ENCODE peak calls at places on chromosome 22, in five cellular contexts. A is left ventricle myocardium inferior, I is neural crest cell, G is foreskin fibroblast, W is nephron progenitor cell. T is an unnamed sample.

GRCh38 chr22:31085493-31085824 is 4.3 kb downstream of the SMTN start:
- DNase-seq in A (peak), W (no peak), G (no peak), I (peak), T (no peak)

GRCh38 chr22:28609921-28610320 is 69.7 kb downstream of the TTC28 start:
- DNase-seq in A (no peak), G (no peak), I (no peak), W (no peak), T (no peak)

GRCh38 chr22:49825436-49825835 is 2.2 kb downstream of the BRD1 start:
- DNase-seq in W (no peak), I (no peak), G (peak), A (no peak), T (no peak)

GRCh38 chr22:21591695-21592094 is 24.2 kb downstream of the UBE2L3 start:
- DNase-seq in G (no peak), W (no peak), I (no peak), A (peak), T (no peak)

GRCh38 chr22:36289406-36289870 is 36.5 kb downstream of the APOL1 start:
- DNase-seq in I (no peak), A (no peak), G (no peak), W (no peak), T (no peak)

GRCh38 chr22:31945971-31946680 is 1.8 kb downstream of the YWHAH start:
- DNase-seq in I (no peak), A (no peak), W (no peak), G (no peak), T (no peak)

GRCh38 chr22:36048911-36049677 is 20.5 kb upstream of the RBFOX2 start:
- DNase-seq in A (no peak), G (no peak), W (no peak), I (no peak), T (no peak)

GRCh38 chr22:48961705-48962104 is 866.0 kb downstream of the BRD1 start:
- DNase-seq in I (no peak), A (no peak), G (no peak), W (no peak), T (no peak)

GRCh38 chr22:46581580-46582244 is 38.5 kb upstream of the GRAMD4 start:
- DNase-seq in A (peak), I (no peak), G (no peak), W (no peak), T (no peak)

GRCh38 chr22:50545522-50546325 is at the start of gene KLHDC7B:
- DNase-seq in G (no peak), I (no peak), W (no peak), A (no peak), T (no peak)

GRCh38 chr22:39938509-39938908 is 21.7 kb upstream of the TMA7B start:
- DNase-seq in W (no peak), A (no peak), G (no peak), I (no peak), T (no peak)

GRCh38 chr22:48975252-48975780 is 852.4 kb downstream of the BRD1 start:
- DNase-seq in W (no peak), G (no peak), I (no peak), A (no peak), T (no peak)

GRCh38 chr22:19149047-19149883 is 827 bp downstream of the GSC2 start:
- DNase-seq in I (no peak), W (peak), G (no peak), A (no peak), T (no peak)

GRCh38 chr22:42994917-42995562 is 19.9 kb downstream of the PACSIN2 start:
- DNase-seq in W (no peak), A (no peak), I (no peak), G (peak), T (no peak)

GRCh38 chr22:35995345-35995744 is 33.3 kb downstream of the RBFOX2 start:
- DNase-seq in A (no peak), W (no peak), G (peak), I (no peak), T (no peak)

GRCh38 chr22:43217285-43218030 is 30.5 kb upstream of the TTLL12 start:
- DNase-seq in A (no peak), G (no peak), W (no peak), I (no peak), T (no peak)

GRCh38 chr22:19962246-19962908 is 20.8 kb upstream of the TXNRD2 start:
- DNase-seq in G (peak), W (peak), A (peak), I (peak), T (peak)

GRCh38 chr22:39947488-39948216 is 12.5 kb upstream of the TMA7B start:
- DNase-seq in G (no peak), W (no peak), A (no peak), I (no peak), T (no peak)

GRCh38 chr22:39249081-39249704 is 4.4 kb upstream of the PDGFB start:
- DNase-seq in A (no peak), I (no peak), G (no peak), W (no peak), T (no peak)

GRCh38 chr22:50702821-50703725 is 30.4 kb downstream of the SHANK3 start:
- DNase-seq in G (no peak), I (no peak), A (peak), W (no peak), T (no peak)

GRCh38 chr22:49574861-49575702 is 252.6 kb downstream of the BRD1 start:
- DNase-seq in I (no peak), W (no peak), A (peak), G (no peak), T (no peak)

GRCh38 chr22:26744892-26745808 is 87.8 kb downstream of the MIAT start:
- DNase-seq in A (no peak), G (no peak), I (no peak), W (no peak), T (no peak)

GRCh38 chr22:46582281-46582811 is 37.8 kb upstream of the GRAMD4 start:
- DNase-seq in G (no peak), I (no peak), A (peak), W (no peak), T (no peak)

GRCh38 chr22:30893434-30894370 is 74.9 kb downstream of the MORC2 start:
- DNase-seq in W (no peak), I (no peak), G (no peak), A (no peak), T (no peak)

GRCh38 chr22:30996462-30996861 is 27.4 kb downstream of the TUG1 start:
- DNase-seq in W (no peak), G (no peak), A (no peak), I (no peak), T (no peak)

GRCh38 chr22:29269230-29269604 is 1.1 kb downstream of the EWSR1 start:
- DNase-seq in A (no peak), W (no peak), I (no peak), G (no peak), T (no peak)

GRCh38 chr22:43053176-43053575 is 36.0 kb downstream of the TTLL1 start:
- DNase-seq in I (peak), A (no peak), G (no peak), W (no peak), T (no peak)

GRCh38 chr22:40107244-40107643 is 70.5 kb upstream of the TNRC6B start:
- DNase-seq in I (no peak), A (no peak), G (no peak), W (no peak), T (no peak)

GRCh38 chr22:21791635-21792625 is 56.3 kb upstream of the YPEL1 start:
- DNase-seq in W (no peak), I (no peak), G (no peak), A (no peak), T (no peak)

GRCh38 chr22:46067159-46068111 is 82.9 kb upstream of the PPARA start:
- DNase-seq in A (peak), I (no peak), W (no peak), G (no peak), T (no peak)

GRCh38 chr22:35733742-35734516 is 16.3 kb downstream of the APOL5 start:
- DNase-seq in G (no peak), A (no peak), I (no peak), W (no peak), T (no peak)

GRCh38 chr22:44680058-44680457 is 21.9 kb upstream of the PRR5 start:
- DNase-seq in I (no peak), G (no peak), A (no peak), W (no peak), T (no peak)

GRCh38 chr22:50306753-50307749 is at the start of gene PLXNB2:
- DNase-seq in A (peak), I (peak), G (peak), W (peak), T (peak)

GRCh38 chr22:49826603-49827306 is 918 bp downstream of the BRD1 start:
- DNase-seq in I (no peak), A (peak), W (peak), G (peak), T (peak)

GRCh38 chr22:40451230-40451629 is 80.8 kb downstream of the SGSM3 start:
- DNase-seq in G (no peak), A (peak), W (no peak), I (no peak), T (no peak)

GRCh38 chr22:31929126-31929928 is 15.0 kb upstream of the YWHAH start:
- DNase-seq in W (peak), A (peak), G (peak), I (no peak), T (no peak)

GRCh38 chr22:24146190-24146616 is 35.1 kb upstream of the SUSD2 start:
- DNase-seq in I (no peak), W (peak), A (no peak), G (peak), T (peak)

GRCh38 chr22:17486313-17486712 is 77.0 kb upstream of the SLC25A18 start:
- DNase-seq in W (no peak), G (no peak), I (no peak), A (no peak), T (no peak)
- TF ChIP-seq CTCF in W (no peak), G (no peak), I (no peak), A (no peak), T (no peak)

DNA sequence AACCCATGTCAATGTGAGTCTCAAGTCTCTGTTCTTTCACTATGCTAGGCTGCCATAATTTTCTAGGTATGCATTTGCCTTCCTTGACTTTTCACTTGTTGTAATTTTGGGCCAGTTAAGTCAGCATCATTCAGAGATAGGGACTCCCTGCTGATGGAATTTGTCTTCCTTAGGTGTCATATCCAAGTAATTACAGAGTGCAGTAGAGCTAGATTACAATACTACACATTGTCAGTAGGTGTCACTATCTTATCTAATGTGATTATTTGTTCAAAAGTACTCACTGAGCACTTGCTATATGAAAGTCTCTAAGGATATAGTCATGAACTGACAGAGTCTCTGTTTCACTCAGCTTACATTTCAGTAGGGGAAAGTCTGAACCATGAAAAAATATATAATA is 25.0 kb upstream of the SYN3 start:
- DNase-seq in W (no peak), G (no peak), I (no peak), A (no peak), T (no peak)
- TF ChIP-seq CTCF in W (peak), G (no peak), I (peak), A (no peak), T (no peak)

GRCh38 chr22:37982938-37983859 is 1.2 kb downstream of the SOX10 start:
- DNase-seq in I (peak), W (peak), G (no peak), A (no peak), T (peak)
- TF ChIP-seq CTCF in I (peak), W (peak), G (peak), A (peak), T (peak)

GRCh38 chr22:23069502-23070357 is 589 bp upstream of the GNAZ start:
- DNase-seq in G (peak), A (peak), I (peak), W (peak), T (peak)
- TF ChIP-seq CTCF in G (no peak), A (no peak), I (no peak), W (no peak), T (no peak)

GRCh38 chr22:25383278-25383820 is 163.9 kb downstream of the CRYBB2 start:
- DNase-seq in I (no peak), G (no peak), A (no peak), W (peak), T (no peak)

GRCh38 chr22:25386538-25386884 is 167.1 kb downstream of the CRYBB2 start:
- DNase-seq in G (no peak), W (no peak), A (no peak), I (no peak), T (no peak)

GRCh38 chr22:25383892-25384291 is 164.5 kb downstream of the CRYBB2 start:
- DNase-seq in W (peak), A (no peak), I (no peak), G (no peak), T (no peak)

GRCh38 chr22:25380141-25380747 is 160.8 kb downstream of the CRYBB2 start:
- DNase-seq in G (no peak), W (no peak), A (no peak), I (no peak), T (no peak)

GRCh38 chr22:25382762-25383161 is 163.3 kb downstream of the CRYBB2 start:
- DNase-seq in G (no peak), A (no peak), I (no peak), W (no peak), T (no peak)
- TF ChIP-seq CTCF in G (peak), A (peak), I (no peak), W (no peak), T (no peak)

GRCh38 chr22:33126881-33127280 is 68.7 kb upstream of the SYN3 start:
- DNase-seq in I (no peak), A (no peak), W (no peak), G (no peak), T (no peak)
- TF ChIP-seq CTCF in I (peak), A (peak), W (peak), G (no peak), T (no peak)

GRCh38 chr22:38112361-38112760 is 1.9 kb upstream of the BAIAP2L2 start:
- DNase-seq in W (no peak), I (no peak), A (no peak), G (no peak), T (no peak)
- TF ChIP-seq CTCF in W (no peak), I (no peak), A (no peak), G (no peak), T (no peak)

GRCh38 chr22:41501209-41501608 is 32.3 kb downstream of the ACO2 start:
- DNase-seq in A (no peak), G (no peak), W (no peak), I (no peak), T (no peak)
- TF ChIP-seq CTCF in A (no peak), G (no peak), W (no peak), I (peak), T (no peak)